ENCODE peak calls at places on chromosome 6, in five cellular contexts. One of them, this sample, is unnamed.

GRCh38 chr6:32855467-32856174 is 1.6 kb downstream of the PSMB9 start:
- DNase-seq in stimulated activated CD8-positive, alpha-beta memory T cell treated with anti-CD3 and anti-CD28 coated beads, Interleukin-12 subunit alpha, Interleukin-12 subunit beta, amount 100 ng/mL, for 4 hours: no peak
- DNase-seq in RWPE1: no peak
- DNase-seq in activated T-helper 1 cell treated with anti-CD3 and anti-CD28 coated beads, Interleukin-2, amount 50 U/mL, for 16 hours: no peak
- DNase-seq in KG1: no peak
- DNase-seq in this sample: no peak

GRCh38 chr6:56516003-56516402 is 126.7 kb downstream of the DST start:
- DNase-seq in stimulated activated CD8-positive, alpha-beta memory T cell treated with anti-CD3 and anti-CD28 coated beads, Interleukin-12 subunit alpha, Interleukin-12 subunit beta, amount 100 ng/mL, for 4 hours: no peak
- DNase-seq in RWPE1: no peak
- DNase-seq in activated T-helper 1 cell treated with anti-CD3 and anti-CD28 coated beads, Interleukin-2, amount 50 U/mL, for 16 hours: no peak
- DNase-seq in KG1: no peak
- DNase-seq in this sample: no peak

GRCh38 chr6:101294676-101295075 is 98.8 kb upstream of the GRIK2 start:
- DNase-seq in stimulated activated CD8-positive, alpha-beta memory T cell treated with anti-CD3 and anti-CD28 coated beads, Interleukin-12 subunit alpha, Interleukin-12 subunit beta, amount 100 ng/mL, for 4 hours: no peak
- DNase-seq in RWPE1: peak; percentile 54
- DNase-seq in activated T-helper 1 cell treated with anti-CD3 and anti-CD28 coated beads, Interleukin-2, amount 50 U/mL, for 16 hours: no peak
- DNase-seq in KG1: no peak
- DNase-seq in this sample: no peak

GRCh38 chr6:75196051-75196743 is 9.7 kb downstream of the COL12A1 start:
- DNase-seq in stimulated activated CD8-positive, alpha-beta memory T cell treated with anti-CD3 and anti-CD28 coated beads, Interleukin-12 subunit alpha, Interleukin-12 subunit beta, amount 100 ng/mL, for 4 hours: no peak
- DNase-seq in RWPE1: peak; percentile 63
- DNase-seq in activated T-helper 1 cell treated with anti-CD3 and anti-CD28 coated beads, Interleukin-2, amount 50 U/mL, for 16 hours: no peak
- DNase-seq in KG1: no peak
- DNase-seq in this sample: peak; percentile 44

GRCh38 chr6:140980265-140980887 is 1152.3 kb upstream of the GJE1 start:
- DNase-seq in stimulated activated CD8-positive, alpha-beta memory T cell treated with anti-CD3 and anti-CD28 coated beads, Interleukin-12 subunit alpha, Interleukin-12 subunit beta, amount 100 ng/mL, for 4 hours: no peak
- DNase-seq in RWPE1: no peak
- DNase-seq in activated T-helper 1 cell treated with anti-CD3 and anti-CD28 coated beads, Interleukin-2, amount 50 U/mL, for 16 hours: no peak
- DNase-seq in KG1: no peak
- DNase-seq in this sample: no peak

GRCh38 chr6:56642366-56643261 is at the start of gene DST:
- DNase-seq in stimulated activated CD8-positive, alpha-beta memory T cell treated with anti-CD3 and anti-CD28 coated beads, Interleukin-12 subunit alpha, Interleukin-12 subunit beta, amount 100 ng/mL, for 4 hours: no peak
- DNase-seq in RWPE1: peak; percentile 85
- DNase-seq in activated T-helper 1 cell treated with anti-CD3 and anti-CD28 coated beads, Interleukin-2, amount 50 U/mL, for 16 hours: no peak
- DNase-seq in KG1: no peak
- DNase-seq in this sample: peak; percentile 93

GRCh38 chr6:137304020-137304780 is 85.0 kb upstream of the IFNGR1 start:
- DNase-seq in stimulated activated CD8-positive, alpha-beta memory T cell treated with anti-CD3 and anti-CD28 coated beads, Interleukin-12 subunit alpha, Interleukin-12 subunit beta, amount 100 ng/mL, for 4 hours: no peak
- DNase-seq in RWPE1: no peak
- DNase-seq in activated T-helper 1 cell treated with anti-CD3 and anti-CD28 coated beads, Interleukin-2, amount 50 U/mL, for 16 hours: no peak
- DNase-seq in KG1: no peak
- DNase-seq in this sample: no peak

GRCh38 chr6:77074037-77074713 is 389.1 kb downstream of the HTR1B start:
- DNase-seq in stimulated activated CD8-positive, alpha-beta memory T cell treated with anti-CD3 and anti-CD28 coated beads, Interleukin-12 subunit alpha, Interleukin-12 subunit beta, amount 100 ng/mL, for 4 hours: no peak
- DNase-seq in RWPE1: no peak
- DNase-seq in activated T-helper 1 cell treated with anti-CD3 and anti-CD28 coated beads, Interleukin-2, amount 50 U/mL, for 16 hours: no peak
- DNase-seq in KG1: no peak
- DNase-seq in this sample: no peak

GRCh38 chr6:45900808-45901752 is 114.6 kb downstream of the CLIC5 start:
- DNase-seq in stimulated activated CD8-positive, alpha-beta memory T cell treated with anti-CD3 and anti-CD28 coated beads, Interleukin-12 subunit alpha, Interleukin-12 subunit beta, amount 100 ng/mL, for 4 hours: no peak
- DNase-seq in RWPE1: no peak
- DNase-seq in activated T-helper 1 cell treated with anti-CD3 and anti-CD28 coated beads, Interleukin-2, amount 50 U/mL, for 16 hours: no peak
- DNase-seq in KG1: no peak
- DNase-seq in this sample: peak; percentile 87

GRCh38 chr6:100620085-100620484 is 155.4 kb upstream of the SIM1 start:
- DNase-seq in stimulated activated CD8-positive, alpha-beta memory T cell treated with anti-CD3 and anti-CD28 coated beads, Interleukin-12 subunit alpha, Interleukin-12 subunit beta, amount 100 ng/mL, for 4 hours: no peak
- DNase-seq in RWPE1: no peak
- DNase-seq in activated T-helper 1 cell treated with anti-CD3 and anti-CD28 coated beads, Interleukin-2, amount 50 U/mL, for 16 hours: no peak
- DNase-seq in KG1: no peak
- DNase-seq in this sample: peak; percentile 79

GRCh38 chr6:119129968-119130484 is 51.6 kb upstream of the FAM184A start:
- DNase-seq in stimulated activated CD8-positive, alpha-beta memory T cell treated with anti-CD3 and anti-CD28 coated beads, Interleukin-12 subunit alpha, Interleukin-12 subunit beta, amount 100 ng/mL, for 4 hours: no peak
- DNase-seq in RWPE1: peak; percentile 69
- DNase-seq in activated T-helper 1 cell treated with anti-CD3 and anti-CD28 coated beads, Interleukin-2, amount 50 U/mL, for 16 hours: no peak
- DNase-seq in KG1: no peak
- DNase-seq in this sample: peak; percentile 80

GRCh38 chr6:152572395-152573061 is 64.6 kb downstream of the SYNE1 start:
- DNase-seq in stimulated activated CD8-positive, alpha-beta memory T cell treated with anti-CD3 and anti-CD28 coated beads, Interleukin-12 subunit alpha, Interleukin-12 subunit beta, amount 100 ng/mL, for 4 hours: no peak
- DNase-seq in RWPE1: peak; percentile 5
- DNase-seq in activated T-helper 1 cell treated with anti-CD3 and anti-CD28 coated beads, Interleukin-2, amount 50 U/mL, for 16 hours: no peak
- DNase-seq in KG1: no peak
- DNase-seq in this sample: peak; percentile 37

GRCh38 chr6:39599996-39600395 is 125.2 kb downstream of the KIF6 start:
- DNase-seq in stimulated activated CD8-positive, alpha-beta memory T cell treated with anti-CD3 and anti-CD28 coated beads, Interleukin-12 subunit alpha, Interleukin-12 subunit beta, amount 100 ng/mL, for 4 hours: no peak
- DNase-seq in RWPE1: no peak
- DNase-seq in activated T-helper 1 cell treated with anti-CD3 and anti-CD28 coated beads, Interleukin-2, amount 50 U/mL, for 16 hours: no peak
- DNase-seq in KG1: no peak
- DNase-seq in this sample: no peak

This sample was measured in RPMI7951.